ENCODE peak calls at places on chromosomes 6 and 20, in eight cellular contexts. One of them, this sample, is unnamed. For H3K4me1, the result is how much of the 10 kb centered on the place peaks cover.

GRCh38 chr6:108133594-108134179 is 32.1 kb upstream of the NR2E1 start:
- DNase-seq in heart right ventricle: peak
- DNase-seq in mammary epithelial cell: peak
- DNase-seq in tibial artery: no peak
- DNase-seq in adrenal gland: peak
- DNase-seq in uterus: peak
- DNase-seq in pancreas: peak
- DNase-seq in thoracic aorta: no peak
- DNase-seq in this sample: peak

GRCh38 chr6:77038801-77039200 is 424.5 kb downstream of the HTR1B start:
- DNase-seq in uterus: no peak
- DNase-seq in adrenal gland: no peak
- DNase-seq in pancreas: no peak
- DNase-seq in mammary epithelial cell: no peak
- DNase-seq in tibial artery: no peak
- DNase-seq in thoracic aorta: no peak
- DNase-seq in heart right ventricle: no peak
- DNase-seq in this sample: no peak

GRCh38 chr6:82208914-82209313 is 38.6 kb downstream of the IBTK start:
- DNase-seq in mammary epithelial cell: peak
- DNase-seq in adrenal gland: no peak
- DNase-seq in heart right ventricle: no peak
- DNase-seq in uterus: no peak
- DNase-seq in tibial artery: no peak
- DNase-seq in pancreas: no peak
- DNase-seq in thoracic aorta: no peak
- DNase-seq in this sample: no peak

GRCh38 chr20:62266851-62267250 is 28.5 kb downstream of the OSBPL2 start:
- DNase-seq in uterus: no peak
- DNase-seq in pancreas: no peak
- DNase-seq in mammary epithelial cell: no peak
- DNase-seq in adrenal gland: no peak
- DNase-seq in heart right ventricle: no peak
- DNase-seq in tibial artery: no peak
- DNase-seq in thoracic aorta: no peak
- DNase-seq in this sample: no peak

GRCh38 chr6:143195349-143195845 is 134.7 kb downstream of the AIG1 start:
- DNase-seq in thoracic aorta: no peak
- DNase-seq in mammary epithelial cell: no peak
- DNase-seq in tibial artery: peak
- DNase-seq in uterus: no peak
- DNase-seq in pancreas: no peak
- DNase-seq in adrenal gland: peak
- DNase-seq in heart right ventricle: peak
- DNase-seq in this sample: no peak

GRCh38 chr6:21666200-21666671 is 72.7 kb downstream of the SOX4 start:
- DNase-seq in mammary epithelial cell: no peak
- DNase-seq in tibial artery: no peak
- DNase-seq in pancreas: peak
- DNase-seq in adrenal gland: no peak
- DNase-seq in heart right ventricle: peak
- DNase-seq in uterus: peak
- DNase-seq in thoracic aorta: no peak
- DNase-seq in this sample: peak

GRCh38 chr20:36440370-36441026 is 100.8 kb upstream of the MYL9 start:
- DNase-seq in uterus: no peak
- DNase-seq in mammary epithelial cell: no peak
- DNase-seq in pancreas: no peak
- DNase-seq in thoracic aorta: no peak
- DNase-seq in heart right ventricle: no peak
- DNase-seq in adrenal gland: no peak
- DNase-seq in tibial artery: no peak
- DNase-seq in this sample: no peak

GRCh38 chr6:86192123-86192522 is 549.4 kb upstream of the SYNCRIP start:
- DNase-seq in heart right ventricle: no peak
- DNase-seq in thoracic aorta: no peak
- DNase-seq in pancreas: no peak
- DNase-seq in tibial artery: no peak
- DNase-seq in mammary epithelial cell: peak
- DNase-seq in adrenal gland: no peak
- DNase-seq in uterus: no peak
- DNase-seq in this sample: no peak

GRCh38 chr6:10272591-10272990 is 142.3 kb downstream of the TFAP2A start:
- DNase-seq in tibial artery: no peak
- DNase-seq in pancreas: no peak
- DNase-seq in mammary epithelial cell: no peak
- DNase-seq in thoracic aorta: no peak
- DNase-seq in adrenal gland: no peak
- DNase-seq in uterus: no peak
- DNase-seq in heart right ventricle: no peak
- DNase-seq in this sample: no peak

GRCh38 chr6:80725156-80725930 is 618.9 kb downstream of the BCKDHB start:
- DNase-seq in heart right ventricle: no peak
- DNase-seq in tibial artery: no peak
- DNase-seq in pancreas: no peak
- DNase-seq in mammary epithelial cell: no peak
- DNase-seq in adrenal gland: no peak
- DNase-seq in uterus: no peak
- DNase-seq in thoracic aorta: no peak
- DNase-seq in this sample: no peak

GRCh38 chr20:62603021-62603906 is 39.0 kb upstream of the SLCO4A1 start:
- DNase-seq in uterus: peak
- DNase-seq in adrenal gland: peak
- DNase-seq in mammary epithelial cell: peak
- DNase-seq in thoracic aorta: no peak
- DNase-seq in tibial artery: peak
- DNase-seq in pancreas: peak
- DNase-seq in heart right ventricle: peak
- DNase-seq in this sample: peak

GRCh38 chr6:46044876-46045617 is 29.4 kb upstream of the CLIC5 start:
- DNase-seq in tibial artery: peak
- DNase-seq in adrenal gland: peak
- DNase-seq in uterus: peak
- DNase-seq in pancreas: no peak
- DNase-seq in heart right ventricle: no peak
- DNase-seq in thoracic aorta: peak
- DNase-seq in mammary epithelial cell: peak
- DNase-seq in this sample: peak
- TF ChIP-seq CTCF in tibial artery: no peak
- TF ChIP-seq CTCF in adrenal gland: no peak
- TF ChIP-seq CTCF in uterus: no peak
- TF ChIP-seq CTCF in pancreas: no peak
- TF ChIP-seq CTCF in heart right ventricle: no peak
- TF ChIP-seq CTCF in thoracic aorta: no peak
- TF ChIP-seq CTCF in mammary epithelial cell: no peak
- TF ChIP-seq CTCF in this sample: no peak

GRCh38 chr6:27546522-27546921 is 73.6 kb upstream of the ZNF184 start:
- DNase-seq in heart right ventricle: no peak
- DNase-seq in adrenal gland: no peak
- DNase-seq in mammary epithelial cell: no peak
- DNase-seq in thoracic aorta: no peak
- DNase-seq in pancreas: no peak
- DNase-seq in tibial artery: no peak
- DNase-seq in uterus: no peak
- DNase-seq in this sample: no peak

GRCh38 chr6:27544612-27545260 is 71.8 kb upstream of the ZNF184 start:
- DNase-seq in thoracic aorta: no peak
- DNase-seq in tibial artery: no peak
- DNase-seq in heart right ventricle: no peak
- DNase-seq in uterus: no peak
- DNase-seq in pancreas: no peak
- DNase-seq in adrenal gland: no peak
- DNase-seq in mammary epithelial cell: no peak
- DNase-seq in this sample: no peak

GRCh38 chr6:27542485-27542884 is 69.6 kb upstream of the ZNF184 start:
- DNase-seq in mammary epithelial cell: no peak
- DNase-seq in heart right ventricle: no peak
- DNase-seq in pancreas: no peak
- DNase-seq in adrenal gland: no peak
- DNase-seq in uterus: no peak
- DNase-seq in thoracic aorta: no peak
- DNase-seq in tibial artery: no peak
- DNase-seq in this sample: no peak

GRCh38 chr6:27547157-27548075 is 74.5 kb upstream of the ZNF184 start:
- DNase-seq in tibial artery: no peak
- DNase-seq in uterus: no peak
- DNase-seq in mammary epithelial cell: peak
- DNase-seq in pancreas: no peak
- DNase-seq in heart right ventricle: no peak
- DNase-seq in adrenal gland: no peak
- DNase-seq in thoracic aorta: no peak
- DNase-seq in this sample: no peak

DNA sequence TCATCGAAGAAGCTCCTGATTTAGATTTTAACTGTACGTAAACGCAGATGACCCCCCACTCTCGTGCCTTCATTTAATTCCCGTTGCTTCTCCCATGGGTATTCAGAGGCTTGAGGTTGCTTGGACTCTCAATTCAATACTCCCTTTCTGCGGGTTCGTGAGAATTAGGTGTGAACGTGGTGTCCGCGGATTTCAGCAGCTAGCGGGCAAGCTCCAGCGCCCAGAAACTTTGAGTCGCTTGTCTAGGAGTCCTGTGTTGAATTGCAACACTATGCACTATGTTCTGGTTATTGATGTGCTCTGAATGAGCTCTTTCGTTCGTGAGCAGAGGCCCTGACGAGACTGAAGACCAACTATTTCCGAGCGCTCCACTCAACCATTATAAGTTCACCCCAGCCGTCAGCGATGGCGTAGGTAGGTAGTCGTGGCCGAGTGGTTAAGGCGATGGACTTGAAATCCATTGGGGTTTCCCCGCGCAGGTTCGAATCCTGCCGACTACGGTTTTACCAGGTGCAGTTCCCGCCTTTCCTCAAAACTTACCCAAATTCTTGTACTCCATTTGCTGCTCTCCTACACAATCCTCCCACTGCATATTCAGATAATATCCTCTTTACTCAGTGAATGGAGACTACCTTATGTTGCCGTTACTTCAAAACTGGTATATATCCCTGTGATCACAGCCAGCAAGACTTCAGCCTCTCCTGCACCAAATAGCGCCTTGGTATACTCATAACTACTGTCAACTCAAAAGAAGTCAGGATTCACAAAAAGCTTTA is 72.6 kb upstream of the ZNF184 start:
- DNase-seq in pancreas: no peak
- DNase-seq in tibial artery: no peak
- DNase-seq in heart right ventricle: no peak
- DNase-seq in adrenal gland: no peak
- DNase-seq in uterus: no peak
- DNase-seq in thoracic aorta: no peak
- DNase-seq in mammary epithelial cell: peak
- DNase-seq in this sample: no peak
- H3K4me3 ChIP-seq in pancreas: no peak
- H3K4me3 ChIP-seq in tibial artery: no peak
- H3K4me3 ChIP-seq in heart right ventricle: no peak
- H3K4me3 ChIP-seq in adrenal gland: no peak
- H3K4me3 ChIP-seq in uterus: no peak
- H3K4me3 ChIP-seq in thoracic aorta: peak
- H3K4me3 ChIP-seq in mammary epithelial cell: peak
- H3K4me3 ChIP-seq in this sample: no peak

GRCh38 chr6:163529605-163530004 is 115.1 kb downstream of the QKI start:
- DNase-seq in mammary epithelial cell: peak
- DNase-seq in tibial artery: no peak
- DNase-seq in heart right ventricle: no peak
- DNase-seq in pancreas: no peak
- DNase-seq in adrenal gland: no peak
- DNase-seq in thoracic aorta: no peak
- DNase-seq in uterus: no peak
- DNase-seq in this sample: no peak

GRCh38 chr6:163533443-163533842 is 118.9 kb downstream of the QKI start:
- DNase-seq in mammary epithelial cell: peak
- DNase-seq in thoracic aorta: no peak
- DNase-seq in tibial artery: no peak
- DNase-seq in uterus: no peak
- DNase-seq in heart right ventricle: no peak
- DNase-seq in adrenal gland: no peak
- DNase-seq in pancreas: no peak
- DNase-seq in this sample: no peak

GRCh38 chr6:163530406-163530805 is 115.9 kb downstream of the QKI start:
- DNase-seq in thoracic aorta: no peak
- DNase-seq in uterus: no peak
- DNase-seq in pancreas: no peak
- DNase-seq in heart right ventricle: no peak
- DNase-seq in mammary epithelial cell: no peak
- DNase-seq in tibial artery: no peak
- DNase-seq in adrenal gland: no peak
- DNase-seq in this sample: no peak

GRCh38 chr6:163531122-163531521 is 116.6 kb downstream of the QKI start:
- DNase-seq in mammary epithelial cell: no peak
- DNase-seq in thoracic aorta: no peak
- DNase-seq in tibial artery: no peak
- DNase-seq in heart right ventricle: no peak
- DNase-seq in pancreas: no peak
- DNase-seq in uterus: no peak
- DNase-seq in adrenal gland: no peak
- DNase-seq in this sample: no peak

DNA sequence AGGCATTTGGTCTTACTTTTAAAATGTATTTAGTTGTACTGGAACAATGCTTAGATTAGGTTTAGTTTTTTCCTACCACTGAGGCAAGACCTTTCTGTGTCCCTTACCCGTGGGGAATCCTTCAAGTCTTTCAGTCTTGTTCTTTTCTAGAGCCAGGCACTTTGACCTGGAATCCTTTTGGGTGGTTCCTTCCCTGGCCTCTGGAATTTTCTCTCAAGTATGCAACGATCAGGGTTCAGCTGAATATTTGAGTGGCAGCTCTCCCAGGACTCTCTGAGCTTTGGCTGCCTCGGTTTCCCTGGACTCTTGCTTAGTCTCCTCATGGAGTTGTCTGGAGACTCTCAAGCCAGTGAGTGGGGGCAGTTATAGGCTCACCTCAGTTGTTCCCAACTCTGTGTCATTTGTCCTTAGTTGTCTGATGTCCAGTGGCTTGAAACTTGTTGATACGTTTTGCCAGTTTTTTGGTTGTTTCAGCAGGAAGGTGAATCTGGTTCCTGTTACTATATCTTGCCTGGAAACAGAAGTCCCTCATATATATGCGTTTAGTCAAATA is 118.1 kb downstream of the QKI start:
- DNase-seq in uterus: no peak
- DNase-seq in mammary epithelial cell: no peak
- DNase-seq in pancreas: no peak
- DNase-seq in tibial artery: no peak
- DNase-seq in heart right ventricle: no peak
- DNase-seq in thoracic aorta: no peak
- DNase-seq in adrenal gland: no peak
- DNase-seq in this sample: no peak
- H3K4me1 ChIP-seq in uterus: under half
- H3K4me1 ChIP-seq in mammary epithelial cell: under half
- H3K4me1 ChIP-seq in pancreas: under half
- H3K4me1 ChIP-seq in tibial artery: under half
- H3K4me1 ChIP-seq in heart right ventricle: half or more
- H3K4me1 ChIP-seq in thoracic aorta: half or more
- H3K4me1 ChIP-seq in adrenal gland: under half
- H3K4me1 ChIP-seq in this sample: under half

DNA sequence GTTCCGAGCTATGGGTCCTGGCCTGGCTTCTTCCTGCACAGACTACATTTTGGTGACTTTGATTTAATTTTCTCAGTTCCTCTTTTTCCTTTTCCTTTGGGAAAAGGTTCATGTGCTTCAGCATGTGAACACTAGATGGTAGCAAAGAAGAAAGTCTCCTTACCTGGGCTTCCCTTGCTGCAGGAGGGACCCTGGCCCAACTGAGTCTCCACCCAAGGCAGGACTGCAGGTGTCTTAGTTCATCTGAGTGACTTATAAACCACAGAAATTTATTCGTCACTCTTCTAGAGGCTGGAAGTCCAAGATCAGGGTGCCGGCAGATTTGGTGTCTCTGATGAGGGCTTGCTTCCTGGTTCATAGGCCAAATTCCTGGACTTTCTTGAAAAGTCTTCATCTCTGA is 163.2 kb downstream of the SYCP2 start:
- DNase-seq in heart right ventricle: no peak
- DNase-seq in tibial artery: no peak
- DNase-seq in uterus: no peak
- DNase-seq in thoracic aorta: no peak
- DNase-seq in pancreas: no peak
- DNase-seq in adrenal gland: no peak
- DNase-seq in mammary epithelial cell: no peak
- DNase-seq in this sample: no peak
- TF ChIP-seq CTCF in heart right ventricle: peak
- TF ChIP-seq CTCF in tibial artery: no peak
- TF ChIP-seq CTCF in uterus: no peak
- TF ChIP-seq CTCF in thoracic aorta: no peak
- TF ChIP-seq CTCF in pancreas: no peak
- TF ChIP-seq CTCF in adrenal gland: no peak
- TF ChIP-seq CTCF in mammary epithelial cell: peak
- TF ChIP-seq CTCF in this sample: no peak

This sample was measured in breast epithelium.